ENCODE peak calls at places on chromosome 1, in six cellular contexts. R is upper lobe of right lung; E is pancreas; F is cardiac muscle cell; H is CD8-positive, alpha-beta T cell; P is neural progenitor cell. X is an unnamed sample. For H3K4me1, the result is how much of the 10 kb centered on the place peaks cover.

GRCh38 chr1:3051270-3052268 is 17.4 kb upstream of the PRDM16 start:
- DNase-seq in R (no peak), E (no peak), F (no peak), H (no peak), P (no peak), X (no peak)

GRCh38 chr1:154344977-154345837 is 19.9 kb downstream of the ATP8B2 start:
- DNase-seq in R (peak), E (no peak), F (peak), H (peak), P (peak), X (peak)

GRCh38 chr1:59446257-59446901 is 149.5 kb downstream of the FGGY start:
- DNase-seq in R (no peak), E (no peak), F (peak), H (no peak), P (peak), X (no peak)

GRCh38 chr1:92410706-92411105 is 76.0 kb downstream of the GFI1 start:
- DNase-seq in R (no peak), E (no peak), F (no peak), H (peak), P (no peak), X (peak)

GRCh38 chr1:50570064-50570463 is 146.8 kb upstream of the DMRTA2 start:
- DNase-seq in R (no peak), E (no peak), F (no peak), H (no peak), P (peak), X (no peak)

GRCh38 chr1:119045091-119045746 is 57.1 kb upstream of the TBX15 start:
- DNase-seq in R (no peak), E (no peak), F (no peak), H (no peak), P (no peak), X (no peak)

GRCh38 chr1:2091611-2092604 is 41.7 kb downstream of the PRKCZ start:
- DNase-seq in R (no peak), E (peak), F (peak), H (peak), P (peak), X (peak)

GRCh38 chr1:204591473-204592090 is 75.4 kb downstream of the MDM4 start:
- DNase-seq in R (no peak), E (no peak), F (no peak), H (no peak), P (no peak), X (no peak)

GRCh38 chr1:106608836-106609235 is 447.6 kb upstream of the PRMT6 start:
- DNase-seq in R (no peak), E (no peak), F (no peak), H (no peak), P (no peak), X (no peak)

GRCh38 chr1:206557636-206558473 is 50.5 kb downstream of the RASSF5 start:
- DNase-seq in R (no peak), E (no peak), F (no peak), H (peak), P (no peak), X (no peak)

GRCh38 chr1:39992229-39992628 is 37.3 kb downstream of the MFSD2A start:
- DNase-seq in R (no peak), E (no peak), F (no peak), H (no peak), P (no peak), X (no peak)

GRCh38 chr1:41811051-41811795 is 107.5 kb downstream of the HIVEP3 start:
- DNase-seq in R (no peak), E (no peak), F (no peak), H (peak), P (no peak), X (no peak)

GRCh38 chr1:217907504-217907903 is 276.4 kb downstream of the SPATA17 start:
- DNase-seq in R (no peak), E (no peak), F (no peak), H (no peak), P (no peak), X (no peak)

GRCh38 chr1:203453016-203453415 is 22.6 kb upstream of the PRELP start:
- DNase-seq in R (no peak), E (no peak), F (no peak), H (no peak), P (no peak), X (no peak)

GRCh38 chr1:200740291-200741212 is 1.9 kb downstream of the CAMSAP2 start:
- DNase-seq in R (no peak), E (no peak), F (no peak), H (no peak), P (no peak), X (no peak)

GRCh38 chr1:109466440-109467300 is at the start of gene SYPL2:
- DNase-seq in R (peak), E (peak), F (peak), H (no peak), P (peak), X (peak)

GRCh38 chr1:158037876-158038359 is 44.5 kb downstream of the KIRREL1 start:
- DNase-seq in R (no peak), E (no peak), F (no peak), H (no peak), P (no peak), X (no peak)

GRCh38 chr1:230706020-230706699 is 7.8 kb downstream of the AGT start:
- DNase-seq in R (no peak), E (no peak), F (no peak), H (no peak), P (no peak), X (no peak)

GRCh38 chr1:111203681-111204210 is 3.3 kb upstream of the DENND2D start:
- DNase-seq in R (peak), E (peak), F (no peak), H (peak), P (no peak), X (peak)

GRCh38 chr1:53654216-53655210 is 84.5 kb downstream of the GLIS1 start:
- DNase-seq in R (peak), E (no peak), F (no peak), H (no peak), P (no peak), X (no peak)

GRCh38 chr1:64474639-64475038 is 4.7 kb downstream of the CACHD1 start:
- DNase-seq in R (peak), E (peak), F (no peak), H (no peak), P (no peak), X (no peak)

GRCh38 chr1:158951956-158952355 is 20.6 kb downstream of the PYHIN1 start:
- DNase-seq in R (no peak), E (peak), F (no peak), H (no peak), P (peak), X (no peak)

GRCh38 chr1:22126531-22126930 is 16.4 kb downstream of the WNT4 start:
- DNase-seq in R (no peak), E (no peak), F (no peak), H (no peak), P (no peak), X (no peak)

GRCh38 chr1:99969260-99969728 is 502 bp upstream of the SLC35A3 start:
- DNase-seq in R (no peak), E (no peak), F (no peak), H (no peak), P (no peak), X (no peak)

GRCh38 chr1:110485725-110486124 is 33.2 kb downstream of the KCNA10 start:
- DNase-seq in R (no peak), E (no peak), F (peak), H (no peak), P (no peak), X (no peak)

GRCh38 chr1:215273838-215274516 is 191.4 kb downstream of the KCNK2 start:
- DNase-seq in R (no peak), E (no peak), F (no peak), H (no peak), P (no peak), X (no peak)

GRCh38 chr1:40404670-40405462 is 31.3 kb downstream of the SMAP2 start:
- DNase-seq in R (no peak), E (no peak), F (peak), H (peak), P (peak), X (peak)

GRCh38 chr1:78377356-78377928 is 113.3 kb upstream of the PTGFR start:
- DNase-seq in R (no peak), E (no peak), F (no peak), H (no peak), P (no peak), X (no peak)

GRCh38 chr1:115717541-115717940 is 51.0 kb downstream of the CASQ2 start:
- DNase-seq in R (no peak), E (no peak), F (peak), H (peak), P (peak), X (peak)

GRCh38 chr1:79042539-79042938 is 36.0 kb upstream of the ADGRL4 start:
- DNase-seq in R (no peak), E (no peak), F (no peak), H (no peak), P (no peak), X (no peak)

GRCh38 chr1:39694026-39694425 is 2.8 kb upstream of the HPCAL4 start:
- DNase-seq in R (no peak), E (no peak), F (no peak), H (no peak), P (no peak), X (no peak)

GRCh38 chr1:32014199-32014936 is 700 bp downstream of the KHDRBS1 start:
- DNase-seq in R (peak), E (peak), F (peak), H (peak), P (peak), X (peak)

GRCh38 chr1:111592389-111593361 is 26.9 kb upstream of the RAP1A start:
- DNase-seq in R (peak), E (peak), F (peak), H (peak), P (peak), X (peak)

GRCh38 chr1:19877821-19878636 is 4.2 kb upstream of the OTUD3 start:
- DNase-seq in R (no peak), E (no peak), F (no peak), H (no peak), P (peak), X (no peak)

GRCh38 chr1:94983343-94983742 is 56.4 kb upstream of the CNN3 start:
- DNase-seq in R (no peak), E (no peak), F (no peak), H (no peak), P (no peak), X (no peak)

GRCh38 chr1:158161458-158161857 is 19.2 kb upstream of the CD1D start:
- DNase-seq in R (no peak), E (no peak), F (no peak), H (no peak), P (no peak), X (no peak)

GRCh38 chr1:47755368-47755990 is 241.7 kb downstream of the TRABD2B start:
- DNase-seq in R (no peak), E (no peak), F (peak), H (peak), P (peak), X (peak)

GRCh38 chr1:47756411-47756810 is 240.8 kb downstream of the TRABD2B start:
- DNase-seq in R (no peak), E (no peak), F (no peak), H (no peak), P (no peak), X (no peak)

GRCh38 chr1:47754221-47754620 is 243.0 kb downstream of the TRABD2B start:
- DNase-seq in R (no peak), E (no peak), F (no peak), H (no peak), P (no peak), X (no peak)

GRCh38 chr1:47757226-47757975 is 239.8 kb downstream of the TRABD2B start:
- DNase-seq in R (no peak), E (no peak), F (no peak), H (no peak), P (no peak), X (no peak)

DNA sequence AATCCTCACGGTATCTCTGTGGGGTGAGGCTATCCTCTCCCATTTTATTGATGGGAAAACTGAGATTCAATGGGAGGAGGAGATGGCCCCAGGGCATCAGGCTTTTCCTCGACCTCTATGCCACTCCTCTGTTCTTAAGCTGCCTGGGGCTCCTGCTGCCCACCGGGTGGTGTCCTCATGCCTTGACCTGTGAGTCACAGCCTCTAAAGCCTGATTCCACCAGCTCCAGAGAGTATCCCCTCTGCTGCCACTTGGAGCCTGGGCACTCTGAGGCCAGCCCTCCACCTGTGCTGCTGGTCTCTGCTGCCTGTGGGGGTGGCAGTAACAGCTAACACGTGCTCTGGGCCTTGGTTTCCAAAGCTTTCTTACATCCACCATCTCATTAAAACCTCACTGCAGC is 241.2 kb downstream of the TRABD2B start:
- DNase-seq in R (no peak), E (no peak), F (no peak), H (no peak), P (no peak), X (no peak)
- H3K4me1 ChIP-seq in R (under half), E (under half), F (under half), H (under half), P (under half), X (under half)

DNA sequence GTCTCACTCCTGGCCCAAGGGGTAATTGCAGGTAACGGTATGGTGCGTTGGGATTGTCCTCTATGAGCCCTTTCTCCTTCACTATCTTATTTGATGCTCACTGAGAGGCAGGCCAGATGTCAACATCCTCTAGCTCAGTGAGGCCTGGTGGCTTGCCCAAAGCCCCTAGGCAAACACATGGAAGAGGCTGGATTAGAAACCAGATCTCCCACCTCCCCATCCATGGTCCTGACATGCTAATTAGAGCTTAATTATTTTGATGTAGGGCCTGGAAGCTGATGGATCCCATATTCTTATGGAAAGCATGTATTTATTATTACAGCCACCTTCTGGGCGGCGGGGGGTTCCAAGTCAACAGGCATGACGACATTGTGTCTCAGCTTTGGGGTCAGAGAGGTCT is 6.1 kb downstream of the SMPDL3B start:
- DNase-seq in R (no peak), E (no peak), F (no peak), H (no peak), P (no peak), X (no peak)
- H3K4me1 ChIP-seq in R (under half), E (under half), F (under half), H (under half), P (under half), X (under half)

GRCh38 chr1:228417471-228418203 is 976 bp upstream of the TRIM17 start:
- DNase-seq in R (no peak), E (no peak), F (no peak), H (no peak), P (no peak), X (no peak)
- H3K4me1 ChIP-seq in R (under half), E (under half), F (under half), H (under half), P (under half), X (under half)

DNA sequence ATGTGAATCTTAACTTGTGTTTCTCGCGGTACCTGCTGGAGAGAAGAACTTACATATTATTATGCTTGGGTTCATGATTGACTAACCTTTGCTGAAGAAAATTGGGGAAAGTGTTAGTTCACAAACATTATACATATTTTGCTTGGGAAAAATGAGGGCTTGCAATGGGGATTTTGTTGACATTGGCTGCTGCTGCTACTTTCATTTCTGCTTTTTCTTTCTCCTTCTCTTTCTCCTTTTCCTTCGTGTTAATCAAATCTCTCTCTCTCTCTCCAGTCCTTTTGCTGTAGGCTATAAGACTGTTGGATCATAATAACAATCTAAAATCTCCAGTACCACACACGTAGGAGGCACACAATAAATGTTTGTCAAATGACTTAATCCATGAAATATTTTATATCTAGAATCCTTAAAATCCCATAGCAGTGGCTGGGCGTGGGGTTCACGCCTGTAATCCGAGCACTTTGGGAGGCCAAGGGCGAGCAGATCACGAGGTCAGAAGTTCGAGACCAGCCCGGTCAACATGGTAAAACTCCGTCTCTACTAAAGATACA is 23.0 kb downstream of the IRF2BP2 start:
- DNase-seq in R (no peak), E (no peak), F (no peak), H (no peak), P (no peak), X (no peak)
- H3K4me1 ChIP-seq in R (under half), E (under half), F (under half), H (under half), P (under half), X (under half)

GRCh38 chr1:37931148-37931492 is 15.7 kb downstream of the INPP5B start:
- DNase-seq in R (no peak), E (no peak), F (no peak), H (peak), P (no peak), X (no peak)

GRCh38 chr1:37932759-37933158 is 14.1 kb downstream of the INPP5B start:
- DNase-seq in R (no peak), E (no peak), F (no peak), H (no peak), P (no peak), X (no peak)

GRCh38 chr1:37926061-37926924 is 20.6 kb downstream of the INPP5B start:
- DNase-seq in R (peak), E (no peak), F (no peak), H (no peak), P (no peak), X (no peak)

GRCh38 chr1:37931493-37932158 is 15.2 kb downstream of the INPP5B start:
- DNase-seq in R (peak), E (peak), F (peak), H (peak), P (peak), X (peak)

DNA sequence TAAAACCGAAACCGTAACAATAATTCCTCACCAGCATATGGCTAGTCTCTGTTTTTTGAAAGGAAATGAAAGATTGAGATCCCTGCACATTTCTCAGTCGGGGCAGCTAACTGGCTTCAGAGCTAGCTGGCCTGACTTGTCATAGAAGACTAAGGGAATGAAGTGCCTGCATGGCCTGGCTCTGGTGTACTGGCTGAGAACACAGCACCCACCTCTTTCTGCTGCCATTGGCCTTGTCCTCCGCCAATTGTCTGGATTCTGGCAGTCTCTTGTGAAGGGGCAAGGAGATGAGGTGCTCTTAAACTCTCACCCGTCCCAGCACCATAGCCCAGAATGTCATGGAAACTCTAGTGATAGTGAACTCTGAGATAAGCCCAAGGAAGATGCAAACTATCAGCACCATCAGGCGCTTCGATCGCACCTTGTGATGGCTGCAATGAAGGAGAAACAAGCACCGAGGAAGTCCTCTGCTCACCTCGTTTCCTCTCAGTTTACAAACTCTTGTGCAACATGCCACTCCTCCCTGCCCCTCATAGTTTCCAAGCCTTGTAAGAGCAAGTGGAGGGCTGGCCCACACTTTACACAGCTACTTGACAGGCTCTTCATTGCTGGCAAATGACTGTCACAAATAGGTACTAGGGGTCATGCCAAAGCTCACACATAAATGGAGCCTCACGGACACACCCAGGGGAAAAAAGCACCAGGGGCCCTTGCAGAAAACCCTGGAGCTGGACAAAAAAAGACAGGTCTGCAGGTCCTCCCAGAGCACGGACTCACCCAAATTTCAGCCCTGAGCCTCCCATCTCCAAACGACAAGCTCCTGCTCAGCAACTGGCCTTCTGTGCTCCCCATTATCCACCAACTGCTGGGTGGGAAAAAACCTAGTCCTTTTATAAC is 16.4 kb downstream of the INPP5B start:
- DNase-seq in R (peak), E (no peak), F (peak), H (peak), P (no peak), X (no peak)
- H3K4me1 ChIP-seq in R (under half), E (under half), F (under half), H (under half), P (under half), X (under half)

GRCh38 chr1:156148236-156148635 is 5.1 kb upstream of the SEMA4A start:
- DNase-seq in R (no peak), E (no peak), F (no peak), H (no peak), P (no peak), X (no peak)
- H3K4me1 ChIP-seq in R (under half), E (under half), F (under half), H (under half), P (under half), X (under half)

DNA sequence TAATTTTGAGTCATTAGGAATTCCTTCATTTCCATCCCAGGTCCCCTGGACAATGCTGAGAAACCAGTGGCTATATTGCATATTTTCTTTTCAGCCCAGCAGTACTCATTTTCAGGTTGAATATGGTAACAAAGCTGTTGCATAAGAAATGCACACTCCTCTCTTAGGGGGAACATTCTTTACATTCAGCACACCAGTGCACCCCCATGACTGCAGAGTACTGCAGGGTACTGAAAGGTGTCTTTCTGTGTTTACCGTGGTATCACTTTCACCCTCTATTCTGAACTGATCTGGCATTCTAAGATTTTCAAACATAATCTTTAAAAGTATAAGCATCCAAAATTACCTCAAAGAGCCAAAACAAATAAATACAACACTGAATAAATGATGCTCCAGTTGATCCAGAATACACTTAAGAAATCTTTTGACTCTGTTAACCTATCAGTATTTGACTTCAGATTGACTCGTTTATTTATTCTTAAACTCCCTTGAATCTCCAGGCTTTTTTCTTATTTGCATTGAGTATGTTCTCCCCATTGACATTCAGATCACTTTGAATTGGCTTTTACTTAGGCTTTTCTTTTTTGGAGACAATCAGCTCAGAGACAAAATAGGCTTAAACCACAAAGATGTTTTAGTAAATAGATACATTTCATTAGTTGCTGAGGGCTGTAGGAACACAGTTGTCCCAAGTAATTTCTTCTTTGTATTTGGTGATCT is 213.6 kb downstream of the NFIA start:
- DNase-seq in R (no peak), E (no peak), F (no peak), H (no peak), P (no peak), X (no peak)
- H3K4me1 ChIP-seq in R (under half), E (under half), F (under half), H (under half), P (under half), X (under half)

GRCh38 chr1:42937836-42938595 is 20.7 kb downstream of the SLC2A1 start:
- DNase-seq in R (peak), E (no peak), F (no peak), H (no peak), P (no peak), X (no peak)
- H3K4me1 ChIP-seq in R (half or more), E (under half), F (under half), H (half or more), P (under half), X (half or more)